ENCODE peak calls at places on chromosomes 3 and 15, in eight cellular contexts. One of them, this sample, is unnamed.

GRCh38 chr15:38024293-38025091 is 90.1 kb downstream of the TMCO5A start:
- DNase-seq in lower lobe of right lung: no peak
- DNase-seq in fibroblast of lung: no peak
- DNase-seq in GM23338: no peak
- DNase-seq in dorsolateral prefrontal cortex: no peak
- DNase-seq in spleen: no peak
- DNase-seq in brain microvascular endothelial cell: no peak
- DNase-seq in HepG2: no peak
- DNase-seq in this sample: no peak

GRCh38 chr3:46656778-46657556 is 36.5 kb downstream of the ALS2CL start:
- DNase-seq in lower lobe of right lung: no peak
- DNase-seq in fibroblast of lung: no peak
- DNase-seq in GM23338: no peak
- DNase-seq in dorsolateral prefrontal cortex: no peak
- DNase-seq in spleen: no peak
- DNase-seq in brain microvascular endothelial cell: no peak
- DNase-seq in HepG2: no peak
- DNase-seq in this sample: no peak

GRCh38 chr3:94293793-94294195 is 230.9 kb downstream of the NSUN3 start:
- DNase-seq in lower lobe of right lung: no peak
- DNase-seq in fibroblast of lung: peak
- DNase-seq in GM23338: no peak
- DNase-seq in dorsolateral prefrontal cortex: no peak
- DNase-seq in spleen: no peak
- DNase-seq in brain microvascular endothelial cell: no peak
- DNase-seq in HepG2: no peak
- DNase-seq in this sample: no peak

GRCh38 chr3:15794303-15794771 is 3.4 kb downstream of the ANKRD28 start:
- DNase-seq in lower lobe of right lung: no peak
- DNase-seq in fibroblast of lung: peak
- DNase-seq in GM23338: no peak
- DNase-seq in dorsolateral prefrontal cortex: no peak
- DNase-seq in spleen: no peak
- DNase-seq in brain microvascular endothelial cell: peak
- DNase-seq in HepG2: no peak
- DNase-seq in this sample: no peak

GRCh38 chr3:151214459-151214858 is 11.4 kb upstream of the GPR171 start:
- DNase-seq in lower lobe of right lung: no peak
- DNase-seq in fibroblast of lung: no peak
- DNase-seq in GM23338: peak
- DNase-seq in dorsolateral prefrontal cortex: no peak
- DNase-seq in spleen: no peak
- DNase-seq in brain microvascular endothelial cell: no peak
- DNase-seq in HepG2: no peak
- DNase-seq in this sample: no peak

GRCh38 chr3:43035801-43036340 is 56.8 kb downstream of the GASK1A start:
- DNase-seq in lower lobe of right lung: no peak
- DNase-seq in fibroblast of lung: no peak
- DNase-seq in GM23338: no peak
- DNase-seq in dorsolateral prefrontal cortex: no peak
- DNase-seq in spleen: no peak
- DNase-seq in brain microvascular endothelial cell: no peak
- DNase-seq in HepG2: no peak
- DNase-seq in this sample: no peak

GRCh38 chr3:137792633-137793271 is 28.6 kb downstream of the SOX14 start:
- DNase-seq in lower lobe of right lung: peak
- DNase-seq in fibroblast of lung: no peak
- DNase-seq in GM23338: peak
- DNase-seq in dorsolateral prefrontal cortex: no peak
- DNase-seq in spleen: no peak
- DNase-seq in brain microvascular endothelial cell: peak
- DNase-seq in HepG2: peak
- DNase-seq in this sample: no peak

GRCh38 chr15:27095809-27096580 is 125.0 kb downstream of the GABRG3 start:
- DNase-seq in lower lobe of right lung: no peak
- DNase-seq in fibroblast of lung: peak
- DNase-seq in GM23338: peak
- DNase-seq in dorsolateral prefrontal cortex: no peak
- DNase-seq in spleen: no peak
- DNase-seq in brain microvascular endothelial cell: no peak
- DNase-seq in HepG2: no peak
- DNase-seq in this sample: no peak

GRCh38 chr3:15505412-15506165 is 15.9 kb downstream of the COLQ start:
- DNase-seq in lower lobe of right lung: no peak
- DNase-seq in fibroblast of lung: no peak
- DNase-seq in GM23338: no peak
- DNase-seq in dorsolateral prefrontal cortex: no peak
- DNase-seq in spleen: no peak
- DNase-seq in brain microvascular endothelial cell: no peak
- DNase-seq in HepG2: no peak
- DNase-seq in this sample: no peak

GRCh38 chr3:167491626-167492025 is 17.8 kb upstream of the SERPINI2 start:
- DNase-seq in lower lobe of right lung: no peak
- DNase-seq in fibroblast of lung: no peak
- DNase-seq in GM23338: peak
- DNase-seq in dorsolateral prefrontal cortex: no peak
- DNase-seq in spleen: no peak
- DNase-seq in brain microvascular endothelial cell: no peak
- DNase-seq in HepG2: no peak
- DNase-seq in this sample: no peak

GRCh38 chr3:38108649-38109579 is 28.0 kb downstream of the ACAA1 start:
- DNase-seq in lower lobe of right lung: peak
- DNase-seq in fibroblast of lung: no peak
- DNase-seq in GM23338: no peak
- DNase-seq in dorsolateral prefrontal cortex: no peak
- DNase-seq in spleen: peak
- DNase-seq in brain microvascular endothelial cell: no peak
- DNase-seq in HepG2: no peak
- DNase-seq in this sample: no peak

GRCh38 chr15:28984421-28985375 is 98.9 kb downstream of the APBA2 start:
- DNase-seq in lower lobe of right lung: no peak
- DNase-seq in fibroblast of lung: peak
- DNase-seq in GM23338: no peak
- DNase-seq in dorsolateral prefrontal cortex: peak
- DNase-seq in spleen: no peak
- DNase-seq in brain microvascular endothelial cell: peak
- DNase-seq in HepG2: peak
- DNase-seq in this sample: no peak

GRCh38 chr3:112653881-112654300 is 12.9 kb upstream of the CCDC80 start:
- DNase-seq in lower lobe of right lung: peak
- DNase-seq in fibroblast of lung: peak
- DNase-seq in GM23338: no peak
- DNase-seq in dorsolateral prefrontal cortex: no peak
- DNase-seq in spleen: no peak
- DNase-seq in brain microvascular endothelial cell: peak
- DNase-seq in HepG2: no peak
- DNase-seq in this sample: no peak

GRCh38 chr3:171001957-171002694 is 24.4 kb downstream of the SLC2A2 start:
- DNase-seq in lower lobe of right lung: no peak
- DNase-seq in fibroblast of lung: peak
- DNase-seq in GM23338: no peak
- DNase-seq in dorsolateral prefrontal cortex: no peak
- DNase-seq in spleen: no peak
- DNase-seq in brain microvascular endothelial cell: peak
- DNase-seq in HepG2: peak
- DNase-seq in this sample: no peak

GRCh38 chr3:138405486-138405885 is 28.9 kb upstream of the ESYT3 start:
- DNase-seq in lower lobe of right lung: no peak
- DNase-seq in fibroblast of lung: no peak
- DNase-seq in GM23338: no peak
- DNase-seq in dorsolateral prefrontal cortex: no peak
- DNase-seq in spleen: no peak
- DNase-seq in brain microvascular endothelial cell: no peak
- DNase-seq in HepG2: no peak
- DNase-seq in this sample: no peak

GRCh38 chr3:167837430-167837829 is 101.9 kb downstream of the SERPINI1 start:
- DNase-seq in lower lobe of right lung: no peak
- DNase-seq in fibroblast of lung: no peak
- DNase-seq in GM23338: no peak
- DNase-seq in dorsolateral prefrontal cortex: no peak
- DNase-seq in spleen: no peak
- DNase-seq in brain microvascular endothelial cell: no peak
- DNase-seq in HepG2: no peak
- DNase-seq in this sample: no peak

GRCh38 chr3:51930439-51930838 is 11.3 kb downstream of the RRP9 start:
- DNase-seq in lower lobe of right lung: no peak
- DNase-seq in fibroblast of lung: no peak
- DNase-seq in GM23338: no peak
- DNase-seq in dorsolateral prefrontal cortex: no peak
- DNase-seq in spleen: no peak
- DNase-seq in brain microvascular endothelial cell: no peak
- DNase-seq in HepG2: no peak
- DNase-seq in this sample: no peak

GRCh38 chr3:127615631-127616305 is 13.2 kb upstream of the PODXL2 start:
- DNase-seq in lower lobe of right lung: no peak
- DNase-seq in fibroblast of lung: no peak
- DNase-seq in GM23338: no peak
- DNase-seq in dorsolateral prefrontal cortex: no peak
- DNase-seq in spleen: no peak
- DNase-seq in brain microvascular endothelial cell: no peak
- DNase-seq in HepG2: no peak
- DNase-seq in this sample: no peak

GRCh38 chr3:127612966-127613365 is 14.8 kb downstream of the MCM2 start:
- DNase-seq in lower lobe of right lung: no peak
- DNase-seq in fibroblast of lung: peak
- DNase-seq in GM23338: no peak
- DNase-seq in dorsolateral prefrontal cortex: no peak
- DNase-seq in spleen: no peak
- DNase-seq in brain microvascular endothelial cell: no peak
- DNase-seq in HepG2: no peak
- DNase-seq in this sample: no peak

GRCh38 chr3:127613406-127613805 is 15.2 kb downstream of the MCM2 start:
- DNase-seq in lower lobe of right lung: peak
- DNase-seq in fibroblast of lung: peak
- DNase-seq in GM23338: no peak
- DNase-seq in dorsolateral prefrontal cortex: no peak
- DNase-seq in spleen: no peak
- DNase-seq in brain microvascular endothelial cell: no peak
- DNase-seq in HepG2: no peak
- DNase-seq in this sample: no peak

GRCh38 chr3:127616836-127617605 is 12.0 kb upstream of the PODXL2 start:
- DNase-seq in lower lobe of right lung: no peak
- DNase-seq in fibroblast of lung: no peak
- DNase-seq in GM23338: no peak
- DNase-seq in dorsolateral prefrontal cortex: no peak
- DNase-seq in spleen: no peak
- DNase-seq in brain microvascular endothelial cell: no peak
- DNase-seq in HepG2: no peak
- DNase-seq in this sample: no peak

GRCh38 chr3:127614928-127615592 is 13.9 kb upstream of the PODXL2 start:
- DNase-seq in lower lobe of right lung: no peak
- DNase-seq in fibroblast of lung: peak
- DNase-seq in GM23338: peak
- DNase-seq in dorsolateral prefrontal cortex: no peak
- DNase-seq in spleen: no peak
- DNase-seq in brain microvascular endothelial cell: no peak
- DNase-seq in HepG2: no peak
- DNase-seq in this sample: no peak
- H3K27ac ChIP-seq in lower lobe of right lung: no peak
- H3K27ac ChIP-seq in fibroblast of lung: no peak
- H3K27ac ChIP-seq in GM23338: no peak
- H3K27ac ChIP-seq in dorsolateral prefrontal cortex: no peak
- H3K27ac ChIP-seq in spleen: no peak
- H3K27ac ChIP-seq in brain microvascular endothelial cell: no peak
- H3K27ac ChIP-seq in HepG2: no peak
- H3K27ac ChIP-seq in this sample: no peak

GRCh38 chr15:43520138-43520537 is 2.7 kb downstream of the MAP1A start:
- DNase-seq in lower lobe of right lung: no peak
- DNase-seq in fibroblast of lung: no peak
- DNase-seq in GM23338: no peak
- DNase-seq in dorsolateral prefrontal cortex: no peak
- DNase-seq in spleen: no peak
- DNase-seq in brain microvascular endothelial cell: no peak
- DNase-seq in HepG2: no peak
- DNase-seq in this sample: no peak

GRCh38 chr15:43517354-43518072 is at the start of gene MAP1A:
- DNase-seq in lower lobe of right lung: no peak
- DNase-seq in fibroblast of lung: peak
- DNase-seq in GM23338: peak
- DNase-seq in dorsolateral prefrontal cortex: no peak
- DNase-seq in spleen: no peak
- DNase-seq in brain microvascular endothelial cell: peak
- DNase-seq in HepG2: no peak
- DNase-seq in this sample: no peak

GRCh38 chr15:43521419-43521818 is 4.0 kb downstream of the MAP1A start:
- DNase-seq in lower lobe of right lung: no peak
- DNase-seq in fibroblast of lung: no peak
- DNase-seq in GM23338: no peak
- DNase-seq in dorsolateral prefrontal cortex: no peak
- DNase-seq in spleen: no peak
- DNase-seq in brain microvascular endothelial cell: no peak
- DNase-seq in HepG2: no peak
- DNase-seq in this sample: no peak

GRCh38 chr15:43518073-43518761 is 809 bp downstream of the MAP1A start:
- DNase-seq in lower lobe of right lung: no peak
- DNase-seq in fibroblast of lung: peak
- DNase-seq in GM23338: peak
- DNase-seq in dorsolateral prefrontal cortex: no peak
- DNase-seq in spleen: no peak
- DNase-seq in brain microvascular endothelial cell: no peak
- DNase-seq in HepG2: no peak
- DNase-seq in this sample: no peak

GRCh38 chr15:43519207-43519606 is 1.8 kb downstream of the MAP1A start:
- DNase-seq in lower lobe of right lung: no peak
- DNase-seq in fibroblast of lung: no peak
- DNase-seq in GM23338: no peak
- DNase-seq in dorsolateral prefrontal cortex: no peak
- DNase-seq in spleen: no peak
- DNase-seq in brain microvascular endothelial cell: no peak
- DNase-seq in HepG2: no peak
- DNase-seq in this sample: no peak
- H3K4me3 ChIP-seq in lower lobe of right lung: no peak
- H3K4me3 ChIP-seq in fibroblast of lung: peak
- H3K4me3 ChIP-seq in GM23338: peak
- H3K4me3 ChIP-seq in dorsolateral prefrontal cortex: peak
- H3K4me3 ChIP-seq in spleen: no peak
- H3K4me3 ChIP-seq in brain microvascular endothelial cell: no peak
- H3K4me3 ChIP-seq in HepG2: no peak
- H3K4me3 ChIP-seq in this sample: peak

DNA sequence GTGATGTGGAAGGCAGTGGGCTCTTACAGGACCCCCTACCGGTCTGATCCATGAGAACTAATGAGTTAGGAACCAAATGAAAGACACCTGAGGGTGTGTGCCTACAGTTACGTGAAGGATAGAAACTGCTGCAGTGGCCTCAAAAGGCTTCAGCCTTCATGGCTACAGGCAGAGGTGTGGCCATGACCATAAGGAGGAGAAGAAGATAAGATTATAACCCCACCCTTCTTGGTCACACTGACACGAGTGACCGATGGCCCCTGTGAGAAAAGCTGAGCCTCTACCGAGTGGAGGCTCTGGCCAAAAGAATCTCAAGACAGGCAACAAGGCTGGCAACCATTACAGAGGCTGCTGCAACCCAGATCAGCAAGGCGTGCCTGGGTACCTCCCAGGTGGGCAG is 6.3 kb downstream of the RFT1 start:
- DNase-seq in lower lobe of right lung: no peak
- DNase-seq in fibroblast of lung: no peak
- DNase-seq in GM23338: no peak
- DNase-seq in dorsolateral prefrontal cortex: no peak
- DNase-seq in spleen: no peak
- DNase-seq in brain microvascular endothelial cell: no peak
- DNase-seq in HepG2: no peak
- DNase-seq in this sample: no peak
- H3K27ac ChIP-seq in lower lobe of right lung: no peak
- H3K27ac ChIP-seq in fibroblast of lung: no peak
- H3K27ac ChIP-seq in GM23338: no peak
- H3K27ac ChIP-seq in dorsolateral prefrontal cortex: no peak
- H3K27ac ChIP-seq in spleen: peak
- H3K27ac ChIP-seq in brain microvascular endothelial cell: no peak
- H3K27ac ChIP-seq in HepG2: no peak
- H3K27ac ChIP-seq in this sample: no peak

GRCh38 chr3:181709537-181710279 is 2.0 kb upstream of the SOX2 start:
- DNase-seq in lower lobe of right lung: peak
- DNase-seq in fibroblast of lung: peak
- DNase-seq in GM23338: peak
- DNase-seq in dorsolateral prefrontal cortex: peak
- DNase-seq in spleen: peak
- DNase-seq in brain microvascular endothelial cell: peak
- DNase-seq in HepG2: peak
- DNase-seq in this sample: no peak
- H3K4me3 ChIP-seq in lower lobe of right lung: no peak
- H3K4me3 ChIP-seq in fibroblast of lung: no peak
- H3K4me3 ChIP-seq in GM23338: peak
- H3K4me3 ChIP-seq in dorsolateral prefrontal cortex: peak
- H3K4me3 ChIP-seq in spleen: peak
- H3K4me3 ChIP-seq in brain microvascular endothelial cell: no peak
- H3K4me3 ChIP-seq in HepG2: no peak
- H3K4me3 ChIP-seq in this sample: no peak